ENCODE peak calls at places on chromosome 5, in six cellular contexts. Q is prostate gland, L is uterus, U is H54, Y is ovary, D is Peyer's patch. M is an unnamed sample.

GRCh38 chr5:62547929-62548678 is 30.5 kb upstream of the LRRC70 start:
- DNase-seq in L (no peak), Q (no peak), D (no peak), Y (no peak), U (no peak), M (no peak)

GRCh38 chr5:154755361-154756202 is at the start of gene LARP1:
- DNase-seq in Y (no peak), Q (peak; percentile 25), D (peak; percentile 47), L (no peak), U (peak; percentile 26), M (no peak)

GRCh38 chr5:171080151-171080938 is 218.5 kb downstream of the RANBP17 start:
- DNase-seq in L (no peak), U (no peak), Q (no peak), D (no peak), Y (no peak), M (no peak)

GRCh38 chr5:153982206-153982605 is 56.5 kb downstream of the FAM114A2 start:
- DNase-seq in L (no peak), Y (no peak), U (no peak), D (no peak), Q (no peak), M (no peak)

GRCh38 chr5:103256178-103256577 is 2.4 kb upstream of the MACIR start:
- DNase-seq in Q (no peak), D (no peak), Y (no peak), L (no peak), U (no peak), M (no peak)

GRCh38 chr5:74352256-74352655 is 288.3 kb downstream of the ENC1 start:
- DNase-seq in L (no peak), U (no peak), Q (no peak), D (no peak), Y (no peak), M (no peak)

GRCh38 chr5:125485003-125485641 is 738.7 kb upstream of the ZNF608 start:
- DNase-seq in L (peak; percentile 51), D (no peak), Y (no peak), U (peak; percentile 8), Q (peak; percentile 83), M (peak; percentile 83)

GRCh38 chr5:68285857-68286611 is 70.5 kb downstream of the PIK3R1 start:
- DNase-seq in U (no peak), D (no peak), L (no peak), Y (no peak), Q (no peak), M (no peak)

GRCh38 chr5:59661939-59662615 is 231.4 kb downstream of the PDE4D start:
- DNase-seq in D (no peak), Y (no peak), L (no peak), U (no peak), Q (no peak), M (no peak)

GRCh38 chr5:143355710-143356109 is 47.8 kb downstream of the NR3C1 start:
- DNase-seq in Y (peak; percentile 61), L (peak; percentile 20), U (peak; percentile 62), Q (peak; percentile 13), D (peak; percentile 26), M (peak; percentile 89)

GRCh38 chr5:23084815-23085214 is 231.7 kb upstream of the CDH12 start:
- DNase-seq in U (no peak), Q (no peak), D (no peak), L (no peak), Y (no peak), M (no peak)

GRCh38 chr5:36600847-36601527 is 5.4 kb upstream of the SLC1A3 start:
- DNase-seq in Q (no peak), L (no peak), U (no peak), Y (no peak), D (no peak), M (no peak)

GRCh38 chr5:5141625-5142527 is 1.7 kb downstream of the ADAMTS16 start:
- DNase-seq in Y (peak; percentile 69), L (peak; percentile 49), Q (peak; percentile 73), D (peak; percentile 40), U (peak; percentile 65), M (peak; percentile 41)

GRCh38 chr5:96978812-96979449 is 43.1 kb downstream of the LNPEP start:
- DNase-seq in Y (no peak), U (no peak), D (no peak), Q (no peak), L (no peak), M (no peak)

GRCh38 chr5:74492230-74492629 is 148.3 kb downstream of the ENC1 start:
- DNase-seq in L (no peak), Y (no peak), Q (no peak), U (no peak), D (no peak), M (no peak)

GRCh38 chr5:41794478-41794877 is 75.7 kb downstream of the OXCT1 start:
- DNase-seq in L (no peak), Y (no peak), U (peak; percentile 15), D (no peak), Q (no peak), M (no peak)

GRCh38 chr5:112119527-112119926 is 299.6 kb downstream of the EPB41L4A start:
- DNase-seq in D (no peak), Q (no peak), U (no peak), L (no peak), Y (no peak), M (no peak)

GRCh38 chr5:134365604-134366003 is 1.4 kb downstream of the CDKL3 start:
- DNase-seq in Q (no peak), Y (no peak), L (no peak), D (no peak), U (no peak), M (no peak)

GRCh38 chr5:134370306-134370870 is 981 bp upstream of the UBE2B start:
- DNase-seq in Q (no peak), L (no peak), U (no peak), D (no peak), Y (no peak), M (peak; percentile 69)

GRCh38 chr5:134374234-134374633 is 2.9 kb downstream of the UBE2B start:
- DNase-seq in D (no peak), Y (no peak), U (no peak), Q (no peak), L (no peak), M (no peak)

GRCh38 chr5:134371834-134372340 is 518 bp downstream of the UBE2B start:
- DNase-seq in L (no peak), Y (peak; percentile 64), Q (peak; percentile 31), U (peak; percentile 12), D (peak; percentile 41), M (peak; percentile 46)

GRCh38 chr5:134370871-134371833 is at the start of gene UBE2B:
- DNase-seq in Q (peak; percentile 99), D (peak; percentile 100), U (peak; percentile 86), L (peak; percentile 96), Y (peak; percentile 98), M (peak; percentile 100)
- TF ChIP-seq POLR2A in Q (peak; percentile 86), D (peak; percentile 73), U (peak; percentile 45), L (peak; percentile 91), Y (peak; percentile 94), M (no peak)

GRCh38 chr5:120463991-120464626 is at the start of gene PRR16:
- DNase-seq in U (no peak), Q (peak; percentile 42), D (peak; percentile 24), L (peak; percentile 62), Y (peak; percentile 46), M (no peak)
- TF ChIP-seq POLR2A in U (peak; percentile 41), Q (no peak), D (no peak), L (no peak), Y (no peak), M (no peak)

GRCh38 chr5:431711-432050 is 11.3 kb upstream of the EXOC3 start:
- DNase-seq in Q (no peak), Y (no peak), D (no peak), U (no peak), L (no peak), M (no peak)
- TF ChIP-seq POLR2A in Q (no peak), Y (no peak), D (no peak), U (no peak), L (no peak), M (no peak)

GRCh38 chr5:10301842-10302610 is 5.7 kb downstream of the CMBL start:
- DNase-seq in U (peak; percentile 68), Y (peak; percentile 66), D (no peak), L (peak; percentile 34), Q (peak; percentile 91), M (no peak)
- TF ChIP-seq POLR2A in U (no peak), Y (no peak), D (peak; percentile 88), L (no peak), Q (no peak), M (no peak)

GRCh38 chr5:110894805-110895204 is 156.0 kb downstream of the SLC25A46 start:
- DNase-seq in D (no peak), Q (no peak), L (no peak), U (no peak), Y (no peak), M (no peak)
- TF ChIP-seq POLR2A in D (no peak), Q (no peak), L (no peak), U (no peak), Y (no peak), M (no peak)

DNA sequence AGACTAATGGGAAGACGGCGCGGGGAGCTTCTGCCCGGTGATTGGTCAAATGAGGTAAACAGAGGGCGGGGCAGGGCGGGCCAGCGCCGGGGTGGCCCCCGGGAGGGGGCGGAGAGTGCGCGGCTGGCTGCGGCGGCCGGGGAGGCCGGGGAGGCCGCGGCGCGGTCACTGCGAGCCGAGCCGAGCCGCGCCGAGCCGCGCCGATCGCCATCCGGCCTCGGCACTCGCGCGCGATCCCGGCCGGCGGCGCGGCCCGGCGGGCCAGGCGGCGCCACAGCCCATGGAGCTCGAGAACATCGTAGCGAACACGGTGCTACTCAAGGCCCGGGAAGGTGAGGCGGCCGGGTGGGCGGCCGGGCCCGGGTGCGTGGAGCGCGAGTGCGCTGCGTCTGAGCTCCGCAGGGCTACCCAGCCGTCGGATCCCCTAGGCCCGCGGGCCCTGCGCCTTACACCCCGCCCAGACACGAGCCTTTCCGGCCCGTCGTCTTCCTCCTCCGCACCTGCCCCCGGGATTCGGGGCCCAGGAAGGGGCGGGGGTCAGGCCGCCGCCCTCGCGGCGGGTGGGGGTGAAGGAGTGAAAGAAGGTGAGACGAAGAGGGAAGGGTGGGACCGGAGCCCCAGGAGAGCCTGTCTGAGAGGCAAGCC is at the start of gene GRK6:
- DNase-seq in L (peak; percentile 57), Q (peak; percentile 21), D (peak; percentile 75), U (peak; percentile 53), Y (peak; percentile 67), M (peak; percentile 92)
- TF ChIP-seq POLR2A in L (peak; percentile 63), Q (no peak), D (no peak), U (peak; percentile 81), Y (peak; percentile 34), M (no peak)

DNA sequence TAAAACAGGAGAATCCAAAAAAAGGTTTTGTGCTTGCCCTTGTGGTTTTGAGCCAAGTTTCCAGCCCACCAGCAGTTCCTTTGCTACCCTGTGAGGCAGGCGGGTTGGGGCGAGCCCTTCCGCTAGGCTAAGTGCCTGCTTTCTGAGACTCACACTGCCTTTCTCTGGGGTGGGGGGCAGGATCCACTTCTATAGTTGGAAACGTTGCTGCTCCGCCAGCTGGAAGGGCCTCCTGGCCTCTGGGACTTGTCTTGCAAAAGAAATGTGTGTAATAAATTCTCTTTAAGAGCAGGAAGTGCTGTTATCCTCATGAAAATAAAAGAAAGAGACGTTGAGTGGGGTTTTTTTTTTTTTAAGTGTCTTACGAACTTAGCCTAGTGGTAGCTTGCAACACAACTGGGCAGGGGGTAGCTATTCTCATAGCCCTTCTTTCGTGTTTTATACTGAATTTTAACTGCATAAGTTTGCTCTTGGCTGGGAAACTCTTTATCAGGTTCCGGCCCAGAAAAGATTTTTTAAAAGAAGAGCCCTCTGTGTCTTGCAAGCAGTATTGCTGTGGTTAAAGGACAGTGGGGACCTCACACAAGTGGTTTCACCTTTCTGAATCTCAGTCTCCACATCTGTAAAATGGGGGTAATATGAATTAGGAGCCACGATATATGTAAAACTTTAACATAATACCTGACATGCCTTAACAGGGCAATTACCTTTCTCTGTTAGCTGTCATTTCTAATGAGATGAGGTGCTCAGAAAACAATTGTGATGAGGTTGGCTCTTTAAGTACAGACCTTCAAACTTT is 19.8 kb downstream of the JADE2 start:
- DNase-seq in Q (no peak), L (peak; percentile 83), U (no peak), D (peak; percentile 66), Y (peak; percentile 71), M (no peak)
- TF ChIP-seq POLR2A in Q (no peak), L (no peak), U (no peak), D (no peak), Y (no peak), M (no peak)